ENCODE peak calls at places on chromosomes 1 and 21, in ten cellular contexts. S is HepG2, J is body of pancreas, V is heart left ventricle, W is stomach, D is HCT116, O is H1, L is A549, R is lower leg skin, N is sigmoid colon. B is an unnamed sample.

GRCh38 chr21:29072873-29073221 is 601 bp downstream of the CCT8 start:
- DNase-seq in S (peak; percentile 25), J (no peak), V (no peak), W (no peak), D (no peak), O (no peak), L (peak; percentile 7), R (no peak), N (no peak), B (peak; percentile 53)

GRCh38 chr1:11100149-11100493 is 452 bp upstream of the EXOSC10 start:
- DNase-seq in S (no peak), J (no peak), V (no peak), W (no peak), D (no peak), O (no peak), L (no peak), R (no peak), N (no peak), B (no peak)

GRCh38 chr1:243719476-243719875 is 130.6 kb downstream of the AKT3 start:
- DNase-seq in S (no peak), J (no peak), V (no peak), W (no peak), D (no peak), O (no peak), L (no peak), R (no peak), N (no peak), B (no peak)

GRCh38 chr21:39651206-39651605 is 38.5 kb downstream of the B3GALT5 start:
- DNase-seq in S (no peak), J (no peak), V (no peak), W (no peak), D (no peak), O (no peak), L (no peak), R (no peak), N (no peak), B (no peak)

GRCh38 chr1:26046313-26047031 is 554 bp upstream of the SLC30A2 start:
- DNase-seq in S (no peak), J (peak; percentile 60), V (no peak), W (no peak), D (no peak), O (no peak), L (no peak), R (no peak), N (no peak), B (no peak)

GRCh38 chr1:241356519-241357365 is at the start of gene RGS7:
- DNase-seq in S (peak; percentile 4), J (peak; percentile 34), V (no peak), W (peak; percentile 56), D (no peak), O (no peak), L (peak; percentile 19), R (no peak), N (peak; percentile 67), B (no peak)

GRCh38 chr21:10627316-10627863 is 106.0 kb downstream of the TPTE start:
- DNase-seq in S (no peak), J (no peak), V (no peak), W (no peak), D (no peak), O (no peak), L (no peak), R (peak; percentile 86), N (no peak), B (no peak)

GRCh38 chr1:230307213-230307612 is 118.9 kb downstream of the PGBD5 start:
- DNase-seq in S (no peak), J (no peak), V (no peak), W (no peak), D (no peak), O (no peak), L (no peak), R (no peak), N (peak; percentile 57), B (no peak)

GRCh38 chr1:12677565-12677964 is 33.7 kb downstream of the AADACL4 start:
- DNase-seq in S (no peak), J (no peak), V (peak; percentile 61), W (no peak), D (no peak), O (no peak), L (no peak), R (no peak), N (no peak), B (no peak)
- TF ChIP-seq POLR2A in S (no peak), J (no peak), V (no peak), W (no peak), D (no peak), O (no peak), L (no peak), R (no peak), N (no peak), B (no peak)

GRCh38 chr1:242524571-242525359 is at the start of gene PLD5:
- DNase-seq in S (no peak), J (no peak), V (no peak), W (no peak), D (no peak), O (peak; percentile 13), L (peak; percentile 29), R (no peak), N (no peak), B (no peak)
- TF ChIP-seq CTCF in S (no peak), J (no peak), V (no peak), W (no peak), D (no peak), O (no peak), L (peak; percentile 6), R (no peak), N (no peak), B (no peak)

DNA sequence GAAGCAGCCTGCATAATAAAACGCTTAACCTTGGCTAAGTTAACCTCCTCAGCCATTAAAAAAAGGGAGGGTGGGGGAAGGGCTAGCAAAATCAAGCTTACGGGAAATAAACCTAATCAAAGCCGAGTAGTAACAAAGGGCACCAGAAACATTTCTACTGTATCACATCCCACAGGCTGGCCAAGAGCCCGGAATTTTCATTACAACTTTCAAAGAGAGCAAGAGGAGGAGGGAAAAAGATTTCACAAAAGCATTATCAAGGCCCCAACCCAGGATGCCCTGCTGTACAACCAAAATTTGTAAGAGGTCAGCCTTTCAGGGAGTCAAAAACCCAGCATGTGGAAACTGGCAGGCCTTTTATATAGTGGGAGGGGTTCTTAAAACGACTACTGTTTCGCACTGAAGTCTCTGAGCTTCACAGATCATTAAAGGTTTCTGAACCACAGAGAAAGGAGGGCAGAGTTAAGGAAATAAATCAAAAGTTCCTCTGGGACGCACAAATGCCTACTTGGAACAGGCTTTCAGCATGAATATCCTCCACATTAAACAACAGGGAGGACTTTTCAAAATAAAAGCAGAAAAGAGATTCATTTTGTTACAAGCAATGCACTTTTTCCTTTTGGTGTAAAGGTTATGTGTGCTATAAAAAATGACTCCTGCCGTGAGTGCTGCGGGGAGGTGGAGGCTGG is 90.4 kb downstream of the SLC45A1 start:
- DNase-seq in S (no peak), J (peak; percentile 80), V (peak; percentile 90), W (peak; percentile 85), D (no peak), O (no peak), L (no peak), R (peak; percentile 92), N (peak; percentile 93), B (no peak)
- H3K4me3 ChIP-seq in S (no peak overlapping the region), J (no peak overlapping the region), V (no peak overlapping the region), W (peak overlapping the region; percentile 15), D (no peak overlapping the region), O (no peak overlapping the region), L (no peak overlapping the region), R (no peak overlapping the region), N (no peak overlapping the region), B (no peak overlapping the region)

GRCh38 chr1:9823943-9824701 is at the start of gene CLSTN1:
- DNase-seq in S (peak; percentile 58), J (peak; percentile 86), V (peak; percentile 91), W (peak; percentile 89), D (peak; percentile 61), O (no peak), L (peak; percentile 85), R (peak; percentile 97), N (peak; percentile 94), B (peak; percentile 87)

GRCh38 chr1:9826087-9826486 is 2.3 kb upstream of the CLSTN1 start:
- DNase-seq in S (no peak), J (no peak), V (no peak), W (no peak), D (no peak), O (no peak), L (no peak), R (no peak), N (no peak), B (no peak)

GRCh38 chr1:9824702-9825089 is 931 bp upstream of the CLSTN1 start:
- DNase-seq in S (no peak), J (no peak), V (no peak), W (no peak), D (no peak), O (no peak), L (no peak), R (no peak), N (no peak), B (no peak)

GRCh38 chr1:9826616-9827015 is 2.9 kb upstream of the CLSTN1 start:
- DNase-seq in S (no peak), J (no peak), V (no peak), W (no peak), D (no peak), O (no peak), L (no peak), R (peak; percentile 81), N (peak; percentile 20), B (no peak)

GRCh38 chr1:9825101-9826074 is 1.6 kb upstream of the CLSTN1 start:
- DNase-seq in S (peak; percentile 46), J (peak; percentile 94), V (peak; percentile 67), W (peak; percentile 82), D (peak; percentile 77), O (peak; percentile 59), L (peak; percentile 93), R (peak; percentile 91), N (peak; percentile 87), B (peak; percentile 70)
- TF ChIP-seq POLR2A in S (no peak), J (peak; percentile 11), V (no peak), W (no peak), D (no peak), O (no peak), L (no peak), R (no peak), N (no peak), B (no peak)

DNA sequence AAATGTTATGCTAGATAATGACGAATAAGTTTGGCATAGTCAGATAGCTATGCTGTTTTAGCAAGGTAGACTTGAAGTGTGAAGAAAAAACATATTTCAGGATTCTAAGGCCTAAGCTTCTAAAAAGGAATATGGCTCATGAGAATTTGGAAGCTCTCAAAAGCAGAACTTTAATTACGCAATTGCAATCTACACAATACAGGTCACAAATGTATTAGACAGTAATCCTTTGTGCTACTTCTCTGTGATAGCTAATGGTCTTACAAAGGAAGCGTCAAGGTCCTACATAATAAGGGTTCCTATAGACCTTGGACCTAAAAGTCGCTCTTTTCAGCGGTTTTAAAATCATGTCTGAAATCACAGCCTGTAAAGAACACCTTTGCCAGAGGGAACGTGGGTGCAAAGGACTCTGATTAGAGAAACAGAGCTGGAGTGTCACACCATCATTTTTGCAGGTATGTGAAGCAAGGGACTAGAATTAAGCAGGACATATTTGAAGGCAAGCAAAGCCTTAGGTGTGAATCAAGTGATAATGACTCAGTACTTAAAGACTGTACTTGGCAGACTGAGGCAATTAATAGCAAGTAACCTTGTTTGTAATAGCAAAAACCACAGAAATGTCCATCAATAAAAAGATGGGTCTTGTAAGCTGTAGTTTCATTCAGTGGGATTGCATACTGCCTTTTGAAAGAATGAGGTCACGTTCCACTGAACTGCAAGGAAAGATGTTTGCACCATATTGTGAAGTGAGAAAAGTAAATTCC is 420.2 kb downstream of the KCTD3 start:
- DNase-seq in S (peak; percentile 11), J (no peak), V (no peak), W (no peak), D (no peak), O (no peak), L (no peak), R (no peak), N (no peak), B (peak; percentile 12)
- TF ChIP-seq CTCF in S (no peak), J (no peak), V (no peak), W (no peak), D (no peak), O (no peak), L (no peak), R (no peak), N (no peak), B (no peak)

B was measured in NB4.